ENCODE peak calls at places on chromosomes 12 and 14, in four cellular contexts. L is left ventricle myocardium inferior, D is Panc1, Z is heart left ventricle. T is an unnamed sample. For H3K27me3, H3K4me1 and H3K36me3, the result is how much of the 10 kb centered on the place peaks cover.

GRCh38 chr12:104317538-104318210 is 14.1 kb downstream of the EID3 start:
- DNase-seq in L (no peak), D (no peak), Z (no peak), T (no peak)

GRCh38 chr14:87430810-87431209 is 562.2 kb downstream of the GALC start:
- DNase-seq in L (no peak), Z (no peak), D (peak), T (no peak)

GRCh38 chr12:92899388-92900001 is 29.6 kb downstream of the EEA1 start:
- DNase-seq in L (peak), Z (peak), D (peak), T (peak)

GRCh38 chr14:72169521-72169920 is 237.3 kb downstream of the RGS6 start:
- DNase-seq in D (no peak), L (no peak), Z (no peak), T (peak)

GRCh38 chr12:12684375-12685106 is 11.4 kb downstream of the GPR19 start:
- DNase-seq in Z (peak), L (no peak), D (no peak), T (peak)

GRCh38 chr14:33165144-33165925 is 226.7 kb downstream of the NPAS3 start:
- DNase-seq in Z (no peak), L (no peak), D (no peak), T (no peak)

GRCh38 chr12:76922821-76923315 is 44.0 kb upstream of the CSRP2 start:
- DNase-seq in Z (no peak), D (no peak), L (no peak), T (no peak)

GRCh38 chr14:54712371-54712998 is 145.6 kb downstream of the SAMD4A start:
- DNase-seq in L (no peak), Z (peak), D (no peak), T (no peak)

GRCh38 chr14:89013698-89014569 is 189.5 kb downstream of the TTC8 start:
- DNase-seq in L (no peak), D (no peak), Z (no peak), T (no peak)

GRCh38 chr12:124501827-124502226 is 65.6 kb downstream of the NCOR2 start:
- DNase-seq in Z (no peak), L (no peak), D (no peak), T (no peak)

GRCh38 chr14:99322731-99323599 is 51.0 kb upstream of the BCL11B start:
- DNase-seq in L (no peak), D (no peak), Z (no peak), T (no peak)

GRCh38 chr12:89349814-89350213 is 2.5 kb downstream of the DUSP6 start:
- DNase-seq in L (no peak), Z (peak), D (no peak), T (no peak)

GRCh38 chr12:81417056-81417455 is 339.2 kb downstream of the ACSS3 start:
- DNase-seq in Z (no peak), D (no peak), L (no peak), T (no peak)

GRCh38 chr12:28591831-28592230 is 401.6 kb downstream of the CCDC91 start:
- DNase-seq in L (no peak), D (no peak), Z (no peak), T (no peak)

GRCh38 chr12:6373022-6373787 is 2.2 kb downstream of the SCNN1A start:
- DNase-seq in Z (no peak), D (no peak), L (no peak), T (no peak)

GRCh38 chr12:111268738-111269572 is 99.9 kb downstream of the PHETA1 start:
- DNase-seq in D (no peak), Z (no peak), L (no peak), T (peak)

GRCh38 chr12:64893961-64894360 is 69.5 kb downstream of the TBC1D30 start:
- DNase-seq in D (peak), Z (no peak), L (no peak), T (no peak)

DNA sequence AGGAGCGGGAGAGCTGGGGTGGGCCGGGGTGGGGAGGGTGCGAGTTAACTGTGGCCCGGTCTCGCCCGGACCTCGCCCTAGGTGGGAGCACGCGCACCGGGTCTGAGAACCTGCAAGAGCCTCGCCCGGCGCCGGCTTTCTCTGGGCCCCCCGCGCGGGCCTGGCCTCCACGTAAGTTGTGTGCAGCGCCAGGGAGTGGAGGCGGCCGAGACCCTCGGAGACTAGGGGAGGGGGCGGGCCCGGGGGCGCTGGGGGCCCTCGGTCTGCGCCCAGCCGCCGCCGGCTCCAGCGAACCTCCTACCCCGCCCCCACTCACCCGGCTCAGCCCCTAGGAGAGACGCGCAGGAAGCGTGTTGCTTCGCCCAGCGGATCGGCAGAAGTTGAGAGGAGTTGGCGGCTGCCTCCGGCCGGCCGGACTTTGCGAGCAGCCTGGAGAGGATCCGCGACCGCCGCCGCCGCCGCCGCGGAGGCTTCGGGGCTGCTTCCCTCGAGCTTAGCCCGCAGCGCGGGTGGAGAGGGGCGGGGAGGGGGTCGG is at the start of gene PRMT8:
- DNase-seq in L (no peak), Z (no peak), D (no peak), T (no peak)
- H3K27me3 ChIP-seq in L (half or more), Z (under half), D (under half), T (under half)

DNA sequence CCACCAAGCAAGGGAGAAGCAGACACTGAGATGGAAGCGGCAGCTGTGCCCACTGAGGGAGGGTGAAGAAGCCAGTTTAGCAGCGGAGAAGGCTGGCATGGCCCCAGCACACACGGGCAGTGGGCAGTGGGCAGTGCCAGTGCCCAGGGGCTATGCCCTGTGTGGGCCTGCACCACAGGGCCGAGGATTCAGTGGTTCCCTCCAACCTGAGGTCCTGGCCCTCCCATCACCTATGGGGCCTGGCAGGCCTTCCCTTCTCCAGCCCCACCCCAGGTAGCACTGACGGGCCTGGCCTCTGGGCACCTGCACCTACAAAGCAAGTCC is 81.1 kb downstream of the ITPK1 start:
- DNase-seq in Z (no peak), L (no peak), D (no peak), T (no peak)
- H3K4me1 ChIP-seq in Z (half or more), L (half or more), D (under half), T (under half)

GRCh38 chr12:132813443-132813842 is 15.2 kb downstream of the GOLGA3 start:
- DNase-seq in D (no peak), Z (no peak), L (no peak), T (no peak)
- H3K36me3 ChIP-seq in D (under half), Z (half or more), L (half or more), T (under half)

GRCh38 chr12:5040368-5040767 is 3.3 kb upstream of the KCNA5 start:
- DNase-seq in L (no peak), Z (no peak), D (no peak), T (no peak)
- H3K27me3 ChIP-seq in L (under half), Z (under half), D (under half), T (under half)

GRCh38 chr12:71693126-71693525 is 7.2 kb downstream of the TMEM19 start:
- DNase-seq in D (no peak), Z (no peak), L (no peak), T (no peak)

GRCh38 chr12:71695782-71696181 is 9.9 kb downstream of the TMEM19 start:
- DNase-seq in L (no peak), Z (no peak), D (no peak), T (no peak)

GRCh38 chr12:71694099-71694820 is 8.4 kb downstream of the TMEM19 start:
- DNase-seq in D (no peak), L (no peak), Z (no peak), T (no peak)

GRCh38 chr12:71688961-71689570 is 3.2 kb downstream of the TMEM19 start:
- DNase-seq in L (no peak), D (no peak), Z (no peak), T (no peak)

DNA sequence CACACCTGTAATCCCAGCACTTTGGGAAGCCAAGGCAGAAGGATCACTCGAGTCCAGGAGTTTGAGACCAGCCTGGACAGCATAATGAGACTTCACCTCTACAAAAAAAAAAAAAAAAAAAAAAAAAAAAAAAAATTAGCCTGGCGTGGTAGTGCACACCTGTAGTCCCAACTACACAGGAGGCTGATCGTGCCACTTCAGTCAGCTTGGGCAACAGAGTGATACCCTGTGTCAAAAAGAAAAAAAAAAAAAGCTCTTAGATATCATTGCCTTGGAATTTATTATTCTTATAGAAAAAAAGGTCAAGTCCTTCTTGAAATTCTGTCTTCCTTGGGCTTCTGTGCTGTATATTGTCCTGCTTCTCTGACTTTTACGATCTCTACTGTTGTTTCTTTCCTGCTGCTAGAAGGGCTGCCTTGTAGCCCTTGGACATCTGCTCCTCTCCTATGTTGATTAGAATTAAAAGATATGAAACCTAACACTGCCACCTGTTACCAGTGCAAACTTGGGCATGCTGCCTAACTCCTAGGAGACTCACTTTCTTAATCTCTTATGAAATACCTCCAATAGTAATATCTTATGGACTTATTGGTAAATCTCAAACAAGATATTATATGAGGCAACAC is 5.7 kb downstream of the TMEM19 start:
- DNase-seq in Z (no peak), L (no peak), D (no peak), T (no peak)
- H3K4me1 ChIP-seq in Z (under half), L (half or more), D (under half), T (under half)

DNA sequence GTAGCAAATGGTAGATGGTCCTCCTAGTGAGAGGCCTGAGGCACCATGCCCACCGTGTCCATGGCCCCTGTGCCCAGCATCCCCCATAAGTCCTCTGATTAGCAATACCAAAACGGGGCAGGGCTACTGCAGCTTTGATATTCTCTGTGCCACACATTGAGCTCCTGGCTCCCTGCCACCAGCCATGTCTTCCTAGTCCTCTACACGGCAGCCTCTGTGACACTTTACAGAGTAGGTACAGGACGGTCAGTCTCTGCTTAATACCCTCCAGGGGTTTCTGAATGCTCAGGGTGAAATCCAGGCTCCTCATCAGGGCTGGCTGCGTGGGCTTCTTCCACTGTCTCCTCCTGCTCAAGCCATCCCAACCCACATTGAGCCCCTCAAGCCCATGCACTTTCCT is 8.0 kb downstream of the RBM19 start:
- DNase-seq in Z (no peak), D (no peak), L (no peak), T (no peak)
- H3K36me3 ChIP-seq in Z (half or more), D (under half), L (half or more), T (under half)

DNA sequence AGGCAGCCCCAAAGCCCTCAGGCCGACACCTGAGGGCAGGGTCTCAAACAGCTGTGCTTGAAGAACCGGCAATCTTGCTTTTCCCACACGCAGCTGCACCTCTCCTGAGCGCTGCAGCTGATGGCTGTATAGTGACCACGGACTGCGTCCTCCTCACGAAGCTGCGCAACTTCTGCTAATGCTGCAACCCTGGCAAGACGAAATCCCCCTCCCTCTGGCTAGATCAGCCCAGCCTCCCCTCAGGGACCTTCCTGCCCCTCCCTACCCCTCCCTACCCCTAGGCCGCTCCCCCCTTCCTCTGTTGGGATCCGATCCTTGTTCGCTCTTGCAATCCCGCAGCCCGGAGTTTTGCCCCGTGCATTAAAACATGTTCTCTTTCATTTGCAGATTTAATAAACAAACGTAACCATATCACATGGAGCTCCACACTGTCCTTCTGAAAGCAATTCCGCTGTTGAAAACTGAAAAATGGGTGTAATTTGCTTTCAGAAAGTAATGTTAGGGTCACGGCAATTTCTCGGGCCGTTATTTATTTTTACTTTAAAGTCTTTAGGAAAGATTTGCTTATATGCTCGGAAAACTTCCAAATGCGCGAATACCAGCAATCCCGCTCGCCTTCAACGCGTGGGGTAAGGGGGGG is 4.8 kb upstream of the PAX9 start:
- DNase-seq in D (no peak), Z (no peak), L (no peak), T (no peak)
- H3K27me3 ChIP-seq in D (under half), Z (half or more), L (half or more), T (half or more)